ENCODE peak calls at places on chromosomes 2 and 18, in seven cellular contexts. W is HCT116, E is K562, N is GM12878, F is H1, P is HepG2, D is SK-N-SH. L is an unnamed sample.

GRCh38 chr2:168528016-168528415 is 71.9 kb downstream of the CERS6 start:
- DNase-seq in P (no peak), F (no peak), N (no peak), D (no peak), E (no peak), W (no peak), L (no peak)

GRCh38 chr18:34932792-34933466 is 108.3 kb upstream of the MAPRE2 start:
- DNase-seq in D (no peak), E (no peak), F (no peak), P (no peak), W (no peak), N (no peak), L (no peak)

GRCh38 chr2:63755980-63756379 is 85.7 kb upstream of the UGP2 start:
- DNase-seq in F (no peak), D (no peak), P (no peak), N (no peak), W (no peak), E (no peak), L (no peak)

GRCh38 chr2:120568089-120568974 is 167.3 kb upstream of the GLI2 start:
- DNase-seq in D (no peak), P (no peak), N (no peak), W (no peak), E (no peak), F (no peak), L (no peak)

GRCh38 chr2:217822296-217823252 is 180.2 kb downstream of the TNS1 start:
- DNase-seq in F (no peak), W (no peak), P (no peak), D (no peak), N (no peak), E (no peak), L (no peak)

GRCh38 chr2:213995400-213996105 is 415.3 kb upstream of the VWC2L start:
- DNase-seq in D (no peak), W (peak), P (no peak), E (no peak), F (no peak), N (no peak), L (peak)

GRCh38 chr2:163368655-163369054 is 367.2 kb downstream of the FIGN start:
- DNase-seq in W (no peak), F (no peak), N (no peak), P (no peak), D (no peak), E (no peak), L (no peak)

GRCh38 chr2:17470855-17471641 is 47.2 kb downstream of the RAD51AP2 start:
- DNase-seq in D (peak), P (peak), F (peak), N (peak), E (peak), W (peak), L (peak)

GRCh38 chr2:88227446-88227845 is 57.3 kb downstream of the THNSL2 start:
- DNase-seq in N (no peak), W (peak), P (no peak), F (no peak), D (no peak), E (no peak), L (no peak)

GRCh38 chr2:56314809-56315208 is 131.0 kb downstream of the CCDC85A start:
- DNase-seq in D (no peak), N (no peak), F (no peak), W (no peak), P (no peak), E (no peak), L (no peak)

GRCh38 chr2:111627256-111627655 is 256.7 kb downstream of the ANAPC1 start:
- DNase-seq in N (no peak), W (no peak), P (no peak), F (no peak), D (no peak), E (no peak), L (no peak)

GRCh38 chr2:127096280-127096679 is 10.7 kb downstream of the BIN1 start:
- DNase-seq in P (no peak), W (no peak), N (no peak), F (no peak), D (no peak), E (no peak), L (no peak)

GRCh38 chr2:127095784-127096183 is 11.2 kb downstream of the BIN1 start:
- DNase-seq in P (no peak), W (no peak), F (no peak), E (no peak), D (no peak), N (no peak), L (no peak)

GRCh38 chr2:127093648-127094210 is 13.2 kb downstream of the BIN1 start:
- DNase-seq in E (no peak), F (no peak), N (no peak), D (no peak), W (no peak), P (no peak), L (no peak)

GRCh38 chr2:127095367-127095641 is 11.7 kb downstream of the BIN1 start:
- DNase-seq in E (no peak), W (no peak), D (no peak), P (no peak), N (no peak), F (no peak), L (no peak)

GRCh38 chr2:127094509-127095366 is 12.2 kb downstream of the BIN1 start:
- DNase-seq in W (no peak), N (no peak), D (peak), F (no peak), P (no peak), E (peak), L (no peak)
- TF ChIP-seq JUND in W (no peak), N (no peak), D (no peak), F (no peak), P (no peak), E (no peak), L (no peak)

DNA sequence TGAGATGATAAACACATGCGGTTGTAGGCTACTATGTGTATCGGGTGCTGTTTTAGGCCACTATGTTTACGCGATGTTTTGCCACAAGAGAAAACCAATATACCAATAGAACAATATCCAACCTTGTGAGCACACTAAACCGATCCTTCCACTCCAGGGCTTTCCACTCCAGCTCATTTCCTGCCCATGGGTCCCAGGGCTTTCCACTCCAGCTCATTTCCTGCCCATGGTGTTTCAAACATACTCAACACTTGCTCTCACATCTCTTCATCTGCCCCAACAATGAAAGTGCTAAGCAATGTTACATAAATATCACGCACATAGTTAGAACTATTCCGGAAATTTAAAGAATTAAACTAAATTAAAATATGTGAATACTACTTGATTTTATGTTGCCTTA is 80.0 kb downstream of the EPB41L3 start:
- DNase-seq in D (no peak), E (no peak), N (no peak), W (no peak), P (no peak), F (no peak), L (no peak)
- TF ChIP-seq JUND in D (no peak), E (no peak), N (no peak), W (no peak), P (no peak), F (no peak), L (no peak)

DNA sequence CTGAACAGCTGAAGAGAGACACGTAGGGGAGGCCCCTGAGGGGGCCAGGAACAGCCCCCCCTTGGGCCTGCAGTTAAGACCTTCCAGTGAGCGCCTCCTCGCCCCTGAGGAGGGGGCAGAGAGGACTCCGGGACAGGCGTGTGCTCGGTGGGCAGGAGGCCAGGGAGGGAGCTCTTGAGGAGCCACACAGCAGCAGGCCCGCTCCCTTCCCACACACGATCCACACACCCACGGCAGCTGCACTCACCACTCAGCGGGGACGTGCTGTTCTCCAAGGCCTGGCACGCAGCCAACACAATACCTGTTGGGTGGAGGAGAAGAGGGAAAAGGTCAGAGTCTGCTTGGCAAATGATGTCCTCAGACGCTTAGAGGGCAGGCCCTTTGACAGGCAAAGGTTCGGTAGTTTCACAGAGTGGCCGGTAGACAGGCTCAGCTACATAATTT is 39.0 kb downstream of the TGFA start:
- DNase-seq in W (no peak), N (no peak), D (no peak), P (peak), F (no peak), E (no peak), L (no peak)
- TF ChIP-seq JUND in W (no peak), N (no peak), D (no peak), P (no peak), F (no peak), E (no peak), L (no peak)

DNA sequence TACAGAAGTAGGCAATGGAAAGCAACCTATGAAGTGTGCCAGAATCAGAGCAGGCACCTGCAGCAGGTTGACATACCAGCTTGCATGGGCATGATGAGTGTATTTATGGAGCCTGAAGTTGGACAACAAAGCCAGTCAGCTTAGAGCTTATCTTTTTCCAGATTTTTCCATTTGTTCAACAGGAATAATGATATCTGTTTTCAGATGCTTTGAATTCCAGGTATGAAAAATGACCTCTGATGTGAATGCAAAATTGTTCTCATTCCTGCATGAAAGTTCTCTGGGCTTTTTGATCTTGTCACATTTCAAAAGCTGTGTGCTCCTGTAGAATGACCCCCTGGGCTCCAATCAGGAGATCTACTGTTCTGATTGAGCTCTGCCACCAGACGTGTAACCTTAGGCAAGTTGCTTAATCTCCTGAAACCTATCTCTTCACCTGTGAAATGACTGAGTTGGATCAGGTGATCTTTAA is 38.2 kb upstream of the VIT start:
- DNase-seq in E (no peak), N (no peak), W (no peak), D (no peak), P (peak), F (no peak), L (no peak)
- TF ChIP-seq JUND in E (no peak), N (no peak), W (no peak), D (no peak), P (no peak), F (no peak), L (no peak)

GRCh38 chr2:229057997-229058553 is 213.0 kb downstream of the PID1 start:
- DNase-seq in W (no peak), N (no peak), E (no peak), D (no peak), F (no peak), P (no peak), L (no peak)
- TF ChIP-seq JUND in W (no peak), N (no peak), E (no peak), D (no peak), F (no peak), P (no peak), L (no peak)

GRCh38 chr2:45930396-45930792 is 278.9 kb downstream of the PRKCE start:
- DNase-seq in E (no peak), N (no peak), D (no peak), F (no peak), W (no peak), P (no peak), L (no peak)

GRCh38 chr2:45929674-45930395 is 278.4 kb downstream of the PRKCE start:
- DNase-seq in F (no peak), P (no peak), W (no peak), E (no peak), N (no peak), D (no peak), L (no peak)

GRCh38 chr2:45932278-45932975 is 281.0 kb downstream of the PRKCE start:
- DNase-seq in P (no peak), D (no peak), N (no peak), F (no peak), W (no peak), E (no peak), L (no peak)

GRCh38 chr2:45925636-45926350 is 274.3 kb downstream of the PRKCE start:
- DNase-seq in F (no peak), D (no peak), W (no peak), N (no peak), E (no peak), P (no peak), L (peak)

DNA sequence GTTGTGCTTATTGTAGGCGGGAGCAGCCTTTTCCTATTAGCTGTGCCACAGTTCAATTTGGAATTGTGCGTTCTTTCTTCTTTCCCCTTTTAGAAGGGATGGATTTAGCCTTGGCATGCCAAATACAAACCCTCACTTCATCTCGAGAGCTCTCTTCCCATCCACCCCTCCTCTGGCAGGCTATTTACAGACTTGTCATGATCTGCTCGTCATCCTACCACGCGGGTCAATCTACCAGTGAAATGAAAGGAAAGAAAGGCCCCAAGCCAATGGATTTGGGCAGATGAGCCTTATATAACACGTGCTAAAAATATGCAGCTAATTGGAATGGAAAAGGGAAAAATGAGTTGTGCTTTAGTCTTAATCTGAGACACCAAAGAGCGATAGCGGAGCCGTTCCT is 277.5 kb downstream of the PRKCE start:
- DNase-seq in P (no peak), N (no peak), E (no peak), D (no peak), F (no peak), W (no peak), L (no peak)
- TF ChIP-seq JUND in P (no peak), N (no peak), E (no peak), D (no peak), F (no peak), W (no peak), L (no peak)

DNA sequence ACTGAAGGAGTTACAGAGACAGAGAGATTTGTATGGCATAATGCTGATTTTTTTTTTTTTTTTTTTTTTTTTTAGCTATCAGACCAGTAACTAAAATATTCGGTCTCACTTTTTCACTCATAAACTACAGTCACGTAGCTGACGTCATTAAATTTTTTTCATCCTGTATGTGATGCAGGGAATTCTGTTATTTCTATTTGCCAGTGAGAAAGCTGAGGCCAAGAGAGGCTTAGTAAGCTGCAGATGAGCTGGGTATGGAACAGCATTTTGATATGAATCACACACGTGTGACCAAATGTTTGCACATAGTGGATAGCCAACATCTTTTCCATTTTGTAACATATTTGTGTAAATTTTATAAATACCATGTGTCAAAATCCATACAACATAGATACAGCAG is 79.1 kb upstream of the EPB41L3 start:
- DNase-seq in N (no peak), D (no peak), E (no peak), P (no peak), W (no peak), F (no peak), L (no peak)
- TF ChIP-seq JUND in N (no peak), D (no peak), E (no peak), P (no peak), W (no peak), F (no peak), L (no peak)

DNA sequence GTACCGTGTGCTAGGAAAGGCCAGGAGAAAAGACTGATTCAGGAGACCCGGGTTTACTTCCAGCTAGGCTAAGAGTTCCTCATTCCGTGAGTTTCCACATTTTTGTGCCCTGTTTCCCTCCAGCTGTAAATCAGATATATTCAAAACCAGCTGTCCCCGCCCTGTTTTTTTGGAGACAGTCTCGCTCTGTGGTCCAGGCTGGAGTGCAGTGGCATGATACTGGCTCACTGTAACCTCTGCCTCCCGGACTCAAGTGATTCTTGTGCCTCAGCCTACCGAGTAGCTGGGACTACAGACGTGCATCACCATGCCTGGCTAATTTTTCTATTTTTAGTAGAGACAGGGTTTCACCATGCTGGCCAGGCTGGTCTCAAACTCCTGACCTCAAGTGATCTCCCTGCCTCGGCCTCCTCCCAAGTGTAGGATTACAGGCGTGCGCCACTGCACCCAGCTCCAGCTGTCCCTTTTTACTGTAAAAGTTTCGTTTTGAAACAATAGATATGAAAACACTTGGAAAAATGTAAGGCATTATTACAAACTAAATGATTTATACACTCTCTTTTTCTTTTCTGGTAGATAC is 112.8 kb upstream of the SEC11C start:
- DNase-seq in F (no peak), E (no peak), W (no peak), P (no peak), N (no peak), D (no peak), L (no peak)
- TF ChIP-seq JUND in F (no peak), E (no peak), W (no peak), P (no peak), N (no peak), D (no peak), L (no peak)

GRCh38 chr18:51433296-51433695 is 235.8 kb upstream of the MEX3C start:
- DNase-seq in D (no peak), P (no peak), F (no peak), E (no peak), N (no peak), W (no peak), L (no peak)

GRCh38 chr18:51427012-51427411 is 229.5 kb upstream of the MEX3C start:
- DNase-seq in F (no peak), W (no peak), D (no peak), E (no peak), N (no peak), P (no peak), L (no peak)

GRCh38 chr18:51433881-51434280 is 236.4 kb upstream of the MEX3C start:
- DNase-seq in N (no peak), P (no peak), D (no peak), E (no peak), W (no peak), F (no peak), L (no peak)

GRCh38 chr18:51429644-51430043 is 232.2 kb upstream of the MEX3C start:
- DNase-seq in E (no peak), P (no peak), D (no peak), N (no peak), W (no peak), F (no peak), L (no peak)

DNA sequence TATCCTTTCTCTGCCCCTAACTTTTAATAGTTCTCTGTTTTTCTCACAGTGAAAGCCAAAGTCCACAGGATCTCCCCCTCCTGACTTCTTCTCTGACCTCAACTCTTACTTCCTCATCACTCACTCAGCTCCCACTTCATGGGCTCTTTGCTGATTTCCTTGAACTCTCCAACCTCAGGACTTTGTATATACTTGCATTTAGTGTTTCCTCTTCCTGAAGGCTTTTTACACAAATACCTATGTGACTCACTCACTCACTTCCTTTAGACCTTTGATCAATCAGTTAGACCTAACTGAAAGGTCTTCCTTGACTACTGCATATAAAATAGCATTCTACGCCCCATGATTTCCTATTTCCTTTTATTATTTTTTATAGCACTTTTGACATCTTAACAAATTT is 233.1 kb upstream of the MEX3C start:
- DNase-seq in D (no peak), E (no peak), P (no peak), F (no peak), W (no peak), N (no peak), L (no peak)
- TF ChIP-seq JUND in D (no peak), E (no peak), P (no peak), F (no peak), W (no peak), N (no peak), L (no peak)